ENCODE peak calls at places on chromosomes 16 and 17, in five cellular contexts. E is OCI-LY7, W is body of pancreas, P is endothelial cell, D is nephron progenitor cell. C is an unnamed sample.
A peak's percentile ranks its signal among the peaks of the same experiment; 100 is the strongest.

GRCh38 chr16:58378401-58378800 is 13.9 kb upstream of the GINS3 start:
- DNase-seq in E (no peak), W (no peak), P (no peak), D (no peak), C (no peak)

GRCh38 chr16:12449795-12450194 is 353.9 kb downstream of the CPPED1 start:
- DNase-seq in E (no peak), W (no peak), P (no peak), D (no peak), C (no peak)

GRCh38 chr17:40564195-40564882 is 933 bp downstream of the CCR7 start:
- DNase-seq in E (no peak), W (no peak), P (no peak), D (no peak), C (no peak)

GRCh38 chr17:3738562-3739295 is 15.0 kb downstream of the HASPIN start:
- DNase-seq in E (peak; percentile 49), W (peak; percentile 81), P (no peak), D (peak; percentile 27), C (no peak)

GRCh38 chr16:4537376-4538066 is 1.1 kb downstream of the CDIP1 start:
- DNase-seq in E (no peak), W (peak; percentile 62), P (peak; percentile 25), D (peak; percentile 52), C (no peak)

GRCh38 chr16:87696796-87697195 is 69.0 kb downstream of the KLHDC4 start:
- DNase-seq in E (no peak), W (no peak), P (no peak), D (no peak), C (no peak)

GRCh38 chr17:49687878-49688491 is 10.1 kb upstream of the SPOP start:
- DNase-seq in E (peak; percentile 61), W (no peak), P (peak; percentile 36), D (no peak), C (no peak)

GRCh38 chr16:2912330-2913199 is 834 bp downstream of the FLYWCH1 start:
- DNase-seq in E (peak; percentile 37), W (peak; percentile 33), P (peak; percentile 31), D (peak; percentile 51), C (no peak)

GRCh38 chr17:19002805-19003542 is 1.6 kb downstream of the FAM83G start:
- DNase-seq in E (no peak), W (no peak), P (no peak), D (no peak), C (no peak)

GRCh38 chr17:55086635-55087058 is 118.1 kb downstream of the STXBP4 start:
- DNase-seq in E (no peak), W (no peak), P (no peak), D (no peak), C (no peak)